ENCODE peak calls at places on chromosomes 6 and 20, in six cellular contexts. H is breast epithelium, L is stomach, Y is HCT116, P is H1, X is GM12891. R is an unnamed sample.

GRCh38 chr6:90458353-90459224 is 128.3 kb downstream of the MAP3K7 start:
- DNase-seq in X (no peak), P (no peak), H (no peak), Y (no peak), L (no peak), R (no peak)

GRCh38 chr20:60535211-60535610 is 577.0 kb downstream of the CDH26 start:
- DNase-seq in Y (no peak), H (peak), X (no peak), L (no peak), P (no peak), R (no peak)

GRCh38 chr6:128112494-128112893 is 211.6 kb upstream of the THEMIS start:
- DNase-seq in L (no peak), H (no peak), Y (no peak), X (no peak), P (no peak), R (no peak)

GRCh38 chr6:36947570-36948351 is 6.8 kb upstream of the PI16 start:
- DNase-seq in X (no peak), Y (peak), L (no peak), P (no peak), H (peak), R (no peak)

GRCh38 chr6:161727063-161727462 is 453.2 kb upstream of the AGPAT4 start:
- DNase-seq in Y (no peak), L (no peak), H (no peak), X (no peak), P (peak), R (no peak)

GRCh38 chr6:26520088-26520839 is 17.9 kb upstream of the HMGN4 start:
- DNase-seq in P (no peak), H (peak), Y (no peak), L (no peak), X (no peak), R (no peak)

GRCh38 chr6:28134716-28135115 is 7.0 kb upstream of the ZKSCAN8 start:
- DNase-seq in H (no peak), Y (no peak), P (no peak), X (no peak), L (no peak), R (no peak)

GRCh38 chr20:53828673-53829085 is 235.0 kb upstream of the ZNF217 start:
- DNase-seq in X (no peak), H (peak), P (no peak), Y (peak), L (no peak), R (no peak)

GRCh38 chr6:157867155-157867559 is 44.1 kb downstream of the SNX9 start:
- DNase-seq in Y (no peak), H (no peak), X (no peak), P (no peak), L (no peak), R (no peak)

GRCh38 chr6:100445512-100445911 is 19.2 kb downstream of the SIM1 start:
- DNase-seq in Y (no peak), H (no peak), L (no peak), X (no peak), P (no peak), R (no peak)

GRCh38 chr6:20693466-20694063 is 159.3 kb downstream of the CDKAL1 start:
- DNase-seq in P (no peak), X (no peak), H (no peak), Y (no peak), L (no peak), R (no peak)

GRCh38 chr6:159679091-159680077 is 13.7 kb downstream of the SOD2 start:
- DNase-seq in L (no peak), Y (no peak), X (no peak), P (no peak), H (no peak), R (no peak)

GRCh38 chr6:54441020-54441419 is 132.8 kb downstream of the TINAG start:
- DNase-seq in P (no peak), L (no peak), Y (no peak), X (no peak), H (no peak), R (no peak)

GRCh38 chr20:47181056-47181862 is 175.2 kb downstream of the ZMYND8 start:
- DNase-seq in Y (peak), L (peak), X (peak), H (no peak), P (no peak), R (no peak)

GRCh38 chr6:4188801-4189200 is 53.4 kb upstream of the ECI2 start:
- DNase-seq in L (no peak), Y (no peak), X (no peak), H (no peak), P (no peak), R (no peak)

GRCh38 chr20:59159822-59160740 is 3.5 kb upstream of the ZNF831 start:
- DNase-seq in H (no peak), X (no peak), L (no peak), Y (no peak), P (no peak), R (no peak)

GRCh38 chr20:41213150-41213820 is 75.9 kb downstream of the PLCG1 start:
- DNase-seq in P (no peak), H (no peak), L (no peak), Y (no peak), X (no peak), R (no peak)

GRCh38 chr6:89611666-89612065 is 26.9 kb downstream of the LYRM2 start:
- DNase-seq in H (no peak), P (no peak), L (no peak), Y (no peak), X (no peak), R (no peak)

GRCh38 chr6:89952696-89953095 is 58.4 kb downstream of the GJA10 start:
- DNase-seq in P (no peak), X (no peak), L (no peak), Y (no peak), H (no peak), R (no peak)

GRCh38 chr6:79307321-79308036 is 73.0 kb upstream of the HMGN3 start:
- DNase-seq in L (no peak), Y (no peak), H (no peak), P (no peak), X (no peak), R (no peak)

GRCh38 chr20:17542993-17543412 is 11.8 kb upstream of the BFSP1 start:
- DNase-seq in Y (no peak), P (no peak), L (no peak), H (no peak), X (no peak), R (no peak)

GRCh38 chr20:43409041-43409913 is 48.4 kb upstream of the SRSF6 start:
- DNase-seq in H (no peak), L (no peak), P (peak), X (no peak), Y (peak), R (peak)

GRCh38 chr20:41587523-41587922 is 30.7 kb downstream of the CHD6 start:
- DNase-seq in H (no peak), X (no peak), Y (no peak), L (no peak), P (no peak), R (no peak)

GRCh38 chr6:11423667-11424066 is 113.9 kb upstream of the TMEM170B start:
- DNase-seq in L (no peak), Y (no peak), X (no peak), P (no peak), H (no peak), R (no peak)

GRCh38 chr6:38783436-38784228 is 68.5 kb downstream of the DNAH8 start:
- DNase-seq in X (no peak), Y (no peak), P (no peak), L (no peak), H (no peak), R (no peak)

GRCh38 chr6:110529907-110530306 is 53.5 kb upstream of the SLC22A16 start:
- DNase-seq in H (no peak), P (no peak), Y (no peak), L (no peak), X (no peak), R (no peak)

GRCh38 chr6:33954453-33954852 is 150.7 kb upstream of the MLN start:
- DNase-seq in X (no peak), Y (no peak), L (no peak), H (no peak), P (no peak), R (no peak)

GRCh38 chr20:38550274-38550673 is 30.7 kb upstream of the ADIG start:
- DNase-seq in L (no peak), X (no peak), P (no peak), H (no peak), Y (no peak), R (no peak)

GRCh38 chr6:130995783-130996447 is 67.1 kb downstream of the EPB41L2 start:
- DNase-seq in L (no peak), X (no peak), Y (no peak), H (no peak), P (no peak), R (no peak)

GRCh38 chr20:31682352-31682751 is 40.3 kb downstream of the BCL2L1 start:
- DNase-seq in Y (no peak), P (no peak), L (no peak), H (no peak), X (no peak), R (no peak)

GRCh38 chr6:95867205-95867604 is 148.6 kb upstream of the FUT9 start:
- DNase-seq in L (no peak), X (no peak), Y (no peak), P (no peak), H (no peak), R (no peak)

GRCh38 chr6:16697437-16698162 is 63.7 kb downstream of the ATXN1 start:
- DNase-seq in P (no peak), H (no peak), X (no peak), L (no peak), Y (no peak), R (no peak)

GRCh38 chr6:11921017-11921438 is 91.1 kb upstream of the HIVEP1 start:
- DNase-seq in X (no peak), H (no peak), Y (peak), L (peak), P (no peak), R (no peak)

GRCh38 chr6:111347589-111347988 is 135.4 kb downstream of the REV3L start:
- DNase-seq in Y (no peak), X (no peak), P (no peak), H (no peak), L (no peak), R (no peak)

GRCh38 chr6:113412589-113413367 is 444.4 kb upstream of the MARCKS start:
- DNase-seq in X (no peak), P (no peak), H (no peak), Y (no peak), L (no peak), R (no peak)

GRCh38 chr20:25720285-25720684 is 23.6 kb upstream of the ZNF337 start:
- DNase-seq in Y (no peak), L (no peak), P (no peak), X (no peak), H (no peak), R (no peak)

GRCh38 chr6:41545174-41545702 is 943 bp upstream of the FOXP4 start:
- DNase-seq in P (no peak), X (no peak), H (no peak), Y (no peak), L (no peak), R (no peak)
- TF ChIP-seq POLR2AphosphoS5 in P (no peak), X (no peak), H (no peak), Y (no peak), L (no peak), R (no peak)

GRCh38 chr20:8476023-8476422 is 344.0 kb downstream of the PLCB1 start:
- DNase-seq in L (no peak), P (no peak), X (no peak), Y (no peak), H (no peak), R (no peak)

GRCh38 chr20:8474027-8474668 is 342.1 kb downstream of the PLCB1 start:
- DNase-seq in P (no peak), Y (no peak), X (no peak), L (no peak), H (no peak), R (no peak)

DNA sequence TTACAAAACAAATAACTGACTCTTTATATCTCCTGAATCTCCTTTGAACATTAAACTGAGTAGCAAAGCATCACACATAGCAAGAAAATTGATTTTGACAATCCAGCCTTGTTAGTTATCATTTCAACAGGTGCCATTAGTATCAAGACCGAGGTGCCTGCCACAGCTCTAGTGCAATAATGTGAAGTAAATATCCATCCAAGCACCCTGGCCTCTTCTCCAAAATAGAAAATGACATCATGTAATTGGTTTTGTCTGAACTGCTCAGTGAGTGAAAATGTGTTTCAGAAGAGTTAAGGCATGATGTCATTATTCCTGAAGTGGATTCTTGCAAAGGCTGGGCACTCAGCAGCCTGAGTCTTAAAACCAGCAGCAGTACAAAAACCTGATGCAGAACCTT is 341.4 kb downstream of the PLCB1 start:
- DNase-seq in Y (no peak), L (no peak), H (no peak), P (no peak), X (no peak), R (no peak)
- TF ChIP-seq POLR2AphosphoS5 in Y (no peak), L (no peak), H (no peak), P (no peak), X (no peak), R (no peak)

GRCh38 chr20:51082988-51083387 is 60.1 kb upstream of the KCNG1 start:
- DNase-seq in L (no peak), X (no peak), H (no peak), Y (no peak), P (no peak), R (no peak)

GRCh38 chr20:51079488-51079887 is 56.6 kb upstream of the KCNG1 start:
- DNase-seq in P (no peak), H (no peak), X (no peak), L (no peak), Y (no peak), R (no peak)

GRCh38 chr20:51074062-51074461 is 51.2 kb upstream of the KCNG1 start:
- DNase-seq in X (no peak), P (no peak), Y (no peak), H (no peak), L (no peak), R (no peak)

GRCh38 chr20:51076841-51077543 is 54.1 kb upstream of the KCNG1 start:
- DNase-seq in L (no peak), H (no peak), Y (no peak), X (no peak), P (no peak), R (no peak)

GRCh38 chr20:51077601-51078000 is 54.7 kb upstream of the KCNG1 start:
- DNase-seq in X (no peak), L (no peak), Y (no peak), P (no peak), H (no peak), R (no peak)
- TF ChIP-seq POLR2AphosphoS5 in X (no peak), L (no peak), Y (no peak), P (no peak), H (no peak), R (no peak)

GRCh38 chr6:169112483-169113320 is 140.9 kb downstream of the THBS2 start:
- DNase-seq in X (no peak), P (no peak), H (no peak), L (no peak), Y (no peak), R (no peak)
- TF ChIP-seq POLR2AphosphoS5 in X (no peak), P (no peak), H (no peak), L (no peak), Y (no peak), R (no peak)

GRCh38 chr6:106119526-106119925 is 33.4 kb downstream of the PRDM1 start:
- DNase-seq in Y (no peak), P (no peak), L (no peak), X (no peak), H (peak), R (no peak)
- TF ChIP-seq POLR2AphosphoS5 in Y (no peak), P (no peak), L (no peak), X (no peak), H (no peak), R (no peak)

DNA sequence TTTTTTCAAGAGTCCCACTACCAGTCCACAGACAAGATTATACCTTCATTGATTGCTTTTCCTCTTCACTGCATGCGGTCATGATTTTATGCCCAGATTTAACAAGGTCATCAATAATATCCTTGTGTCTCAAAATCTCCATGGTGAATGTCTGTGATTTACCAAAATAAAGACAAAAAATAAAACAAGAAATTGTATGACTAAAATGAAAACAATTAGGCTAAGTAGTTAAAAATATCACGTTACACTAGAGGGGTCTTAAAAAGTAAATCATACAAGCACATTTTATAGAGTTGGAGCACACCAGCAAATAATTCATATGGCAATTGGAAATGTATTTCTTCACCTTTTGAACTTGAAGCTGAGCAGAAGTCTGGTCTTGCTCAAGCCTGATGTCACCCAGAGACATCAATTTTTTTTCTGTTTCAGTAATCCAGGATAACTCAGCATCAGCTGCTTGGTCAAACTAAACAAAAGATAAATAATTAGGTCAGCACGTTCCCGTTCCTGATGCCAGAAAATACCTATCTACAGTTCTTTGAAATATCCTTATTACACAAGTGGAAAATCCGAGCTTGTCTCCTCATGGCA is 125.4 kb downstream of the DST start:
- DNase-seq in X (no peak), H (no peak), P (no peak), L (no peak), Y (no peak), R (no peak)
- TF ChIP-seq POLR2AphosphoS5 in X (no peak), H (no peak), P (no peak), L (peak), Y (no peak), R (no peak)

GRCh38 chr20:37114012-37114411 is 18.2 kb upstream of the RBL1 start:
- DNase-seq in P (no peak), H (no peak), L (no peak), Y (no peak), X (no peak), R (no peak)

GRCh38 chr20:37111926-37112455 is 16.2 kb upstream of the RBL1 start:
- DNase-seq in L (no peak), P (no peak), Y (no peak), H (no peak), X (no peak), R (no peak)

GRCh38 chr20:37108676-37109075 is 12.9 kb upstream of the RBL1 start:
- DNase-seq in X (no peak), L (no peak), Y (no peak), P (no peak), H (no peak), R (no peak)
- TF ChIP-seq POLR2AphosphoS5 in X (no peak), L (no peak), Y (no peak), P (no peak), H (no peak), R (no peak)

GRCh38 chr20:45963059-45964011 is 8.7 kb downstream of the ZNF335 start:
- DNase-seq in X (no peak), Y (no peak), P (no peak), L (no peak), H (no peak), R (no peak)
- TF ChIP-seq POLR2AphosphoS5 in X (no peak), Y (no peak), P (no peak), L (no peak), H (no peak), R (no peak)